ENCODE peak calls at places on chromosomes 1 and 21, in nine cellular contexts. Y is stimulated activated CD8-positive, alpha-beta memory T cell treated with anti-CD3 and anti-CD28 coated beads, Interleukin-7, amount 100 ng/mL, for 48 hours; P is amniotic stem cell; V is endothelial cell; L is left colon; X is NCI-H748 treated with DMSO at 0.1 percent for 48 hours; J is NCI-H1092; A is WTC11; R is occipital lobe. K is an unnamed sample.

GRCh38 chr1:151611288-151611790 is 511 bp upstream of the SNX27 start:
- DNase-seq in Y (no peak), P (no peak), V (no peak), L (no peak), X (no peak), J (no peak), A (no peak), R (no peak), K (no peak)

GRCh38 chr1:154445040-154445472 is 39.9 kb downstream of the IL6R start:
- DNase-seq in Y (peak), P (no peak), V (no peak), L (no peak), X (no peak), J (no peak), A (no peak), R (no peak), K (no peak)

GRCh38 chr1:247326601-247327135 is 5.0 kb downstream of the ZNF496 start:
- DNase-seq in Y (no peak), P (no peak), V (no peak), L (no peak), X (no peak), J (no peak), A (no peak), R (no peak), K (no peak)

GRCh38 chr21:44456915-44457736 is 1.8 kb downstream of the LRRC3 start:
- DNase-seq in Y (no peak), P (no peak), V (no peak), L (no peak), X (no peak), J (no peak), A (no peak), R (no peak), K (no peak)

GRCh38 chr21:45496968-45497845 is 45.0 kb downstream of the SLC19A1 start:
- DNase-seq in Y (no peak), P (no peak), V (no peak), L (no peak), X (no peak), J (no peak), A (no peak), R (no peak), K (no peak)

GRCh38 chr21:42679319-42679981 is 26.0 kb downstream of the PDE9A start:
- DNase-seq in Y (no peak), P (no peak), V (no peak), L (no peak), X (no peak), J (no peak), A (peak), R (no peak), K (no peak)

GRCh38 chr1:159828916-159829634 is 2.4 kb downstream of the SLAMF8 start:
- DNase-seq in Y (no peak), P (no peak), V (peak), L (peak), X (no peak), J (no peak), A (peak), R (no peak), K (peak)

GRCh38 chr1:35810096-35810860 is 2.5 kb downstream of the AGO4 start:
- DNase-seq in Y (no peak), P (no peak), V (no peak), L (no peak), X (no peak), J (no peak), A (no peak), R (no peak), K (no peak)

GRCh38 chr1:3883194-3883920 is 16.7 kb downstream of the C1orf174 start:
- DNase-seq in Y (no peak), P (no peak), V (no peak), L (no peak), X (no peak), J (no peak), A (no peak), R (no peak), K (no peak)

GRCh38 chr1:220487297-220487820 is 40.6 kb upstream of the MARK1 start:
- DNase-seq in Y (no peak), P (no peak), V (peak), L (peak), X (peak), J (peak), A (no peak), R (no peak), K (peak)

GRCh38 chr1:189633658-189634057 is 844.0 kb downstream of the BRINP3 start:
- DNase-seq in Y (no peak), P (no peak), V (no peak), L (no peak), X (no peak), J (no peak), A (no peak), R (no peak), K (no peak)

GRCh38 chr1:150233359-150234308 is 2.3 kb downstream of the ANP32E start:
- DNase-seq in Y (no peak), P (no peak), V (no peak), L (no peak), X (peak), J (no peak), A (no peak), R (peak), K (no peak)

GRCh38 chr1:23548704-23549143 is 10.6 kb downstream of the ID3 start:
- DNase-seq in Y (no peak), P (no peak), V (no peak), L (peak), X (no peak), J (no peak), A (no peak), R (no peak), K (peak)

GRCh38 chr1:192709544-192709943 is 73.6 kb downstream of the RGS13 start:
- DNase-seq in Y (no peak), P (no peak), V (no peak), L (no peak), X (no peak), J (no peak), A (no peak), R (no peak), K (no peak)

GRCh38 chr1:155167166-155168104 is 5.7 kb downstream of the KRTCAP2 start:
- DNase-seq in Y (peak), P (peak), V (peak), L (peak), X (peak), J (peak), A (peak), R (peak), K (peak)

GRCh38 chr1:63523738-63524137 is 413 bp downstream of the EFCAB7 start:
- DNase-seq in Y (no peak), P (no peak), V (no peak), L (no peak), X (no peak), J (no peak), A (no peak), R (no peak), K (peak)

GRCh38 chr1:2812136-2812535 is 10.6 kb upstream of the TTC34 start:
- DNase-seq in Y (no peak), P (no peak), V (no peak), L (no peak), X (no peak), J (no peak), A (no peak), R (no peak), K (no peak)

GRCh38 chr1:218983848-218984247 is 189.8 kb upstream of the LYPLAL1 start:
- DNase-seq in Y (no peak), P (no peak), V (peak), L (no peak), X (no peak), J (no peak), A (peak), R (no peak), K (peak)

GRCh38 chr1:208604295-208604694 is 360.1 kb upstream of the PLXNA2 start:
- DNase-seq in Y (no peak), P (no peak), V (no peak), L (no peak), X (no peak), J (no peak), A (no peak), R (no peak), K (no peak)

GRCh38 chr1:228343211-228343661 is 63.4 kb downstream of the TRIM11 start:
- DNase-seq in Y (no peak), P (no peak), V (no peak), L (peak), X (no peak), J (no peak), A (no peak), R (no peak), K (peak)

GRCh38 chr1:42163536-42164503 is 725 bp downstream of the GUCA2A start:
- DNase-seq in Y (no peak), P (no peak), V (no peak), L (no peak), X (no peak), J (no peak), A (no peak), R (no peak), K (no peak)

GRCh38 chr1:226135059-226135651 is 51.4 kb downstream of the ACBD3 start:
- DNase-seq in Y (no peak), P (no peak), V (no peak), L (peak), X (no peak), J (peak), A (no peak), R (no peak), K (no peak)

GRCh38 chr1:223074901-223075300 is 68.1 kb downstream of the TLR5 start:
- DNase-seq in Y (no peak), P (no peak), V (no peak), L (no peak), X (no peak), J (no peak), A (no peak), R (no peak), K (no peak)

GRCh38 chr1:40794048-40794447 is 10.5 kb downstream of the KCNQ4 start:
- DNase-seq in Y (no peak), P (no peak), V (no peak), L (no peak), X (no peak), J (no peak), A (no peak), R (no peak), K (no peak)

GRCh38 chr1:1928231-1929101 is 9.4 kb upstream of the TMEM52 start:
- DNase-seq in Y (no peak), P (no peak), V (no peak), L (no peak), X (no peak), J (no peak), A (no peak), R (no peak), K (no peak)

GRCh38 chr1:164712131-164713031 is 153.4 kb downstream of the PBX1 start:
- DNase-seq in Y (no peak), P (no peak), V (peak), L (peak), X (no peak), J (peak), A (no peak), R (no peak), K (no peak)

GRCh38 chr1:115865704-115866380 is 24.9 kb upstream of the NHLH2 start:
- DNase-seq in Y (no peak), P (no peak), V (no peak), L (no peak), X (no peak), J (no peak), A (no peak), R (no peak), K (no peak)

GRCh38 chr21:34192646-34193285 is 119.4 kb downstream of the MRPS6 start:
- DNase-seq in Y (no peak), P (no peak), V (no peak), L (no peak), X (no peak), J (no peak), A (no peak), R (no peak), K (no peak)

GRCh38 chr1:83762419-83762818 is 236.5 kb downstream of the TTLL7 start:
- DNase-seq in Y (no peak), P (no peak), V (no peak), L (no peak), X (no peak), J (no peak), A (no peak), R (no peak), K (no peak)

GRCh38 chr1:93000751-93001175 is 39.5 kb upstream of the DIPK1A start:
- DNase-seq in Y (no peak), P (no peak), V (no peak), L (no peak), X (no peak), J (no peak), A (no peak), R (no peak), K (no peak)

GRCh38 chr21:21682172-21682571 is 684.0 kb downstream of the NCAM2 start:
- DNase-seq in Y (no peak), P (peak), V (no peak), L (no peak), X (no peak), J (no peak), A (no peak), R (no peak), K (no peak)

GRCh38 chr1:115133440-115133839 is 44.1 kb upstream of the TSPAN2 start:
- DNase-seq in Y (no peak), P (no peak), V (no peak), L (no peak), X (no peak), J (no peak), A (no peak), R (no peak), K (no peak)

GRCh38 chr1:61081135-61081636 is 1.2 kb upstream of the NFIA start:
- DNase-seq in Y (no peak), P (no peak), V (no peak), L (no peak), X (peak), J (no peak), A (no peak), R (no peak), K (no peak)

GRCh38 chr1:66258404-66259105 is 275.4 kb upstream of the SGIP1 start:
- DNase-seq in Y (no peak), P (no peak), V (no peak), L (no peak), X (no peak), J (no peak), A (no peak), R (no peak), K (no peak)

GRCh38 chr1:237124856-237125462 is 83.0 kb downstream of the RYR2 start:
- DNase-seq in Y (no peak), P (no peak), V (peak), L (no peak), X (peak), J (no peak), A (no peak), R (no peak), K (no peak)

GRCh38 chr21:35348686-35349085 is 299.6 kb upstream of the RUNX1 start:
- DNase-seq in Y (no peak), P (no peak), V (no peak), L (no peak), X (no peak), J (no peak), A (no peak), R (no peak), K (no peak)

GRCh38 chr1:32321712-32322291 is 14.2 kb downstream of the MARCKSL1 start:
- DNase-seq in Y (no peak), P (no peak), V (no peak), L (peak), X (no peak), J (no peak), A (no peak), R (no peak), K (no peak)

GRCh38 chr21:44083631-44084291 is 23.4 kb upstream of the PWP2 start:
- DNase-seq in Y (peak), P (no peak), V (no peak), L (no peak), X (no peak), J (no peak), A (no peak), R (no peak), K (no peak)

GRCh38 chr1:197909346-197909745 is 6.9 kb downstream of the C1orf53 start:
- DNase-seq in Y (no peak), P (no peak), V (no peak), L (no peak), X (no peak), J (no peak), A (no peak), R (no peak), K (no peak)

GRCh38 chr1:107597290-107597689 is 367.7 kb downstream of the VAV3 start:
- DNase-seq in Y (no peak), P (no peak), V (no peak), L (no peak), X (no peak), J (no peak), A (no peak), R (no peak), K (no peak)